ENCODE peak calls at places on chromosomes 16 and 17, in six cellular contexts. D is uterus, C is PC-3, H is body of pancreas, W is ovary, K is lower lobe of right lung. U is an unnamed sample. For H3K4me1 and H3K9me3, the result is how much of the 10 kb centered on the place peaks cover.

GRCh38 chr16:81929841-81930240 is 81.4 kb downstream of the SDR42E1 start:
- DNase-seq in D (no peak), C (no peak), H (no peak), W (no peak), K (no peak), U (no peak)

GRCh38 chr16:70647461-70648359 is 1.4 kb downstream of the IL34 start:
- DNase-seq in D (no peak), C (no peak), H (no peak), W (no peak), K (no peak), U (peak)

GRCh38 chr17:28684963-28685362 is 23.0 kb downstream of the SUPT6H start:
- DNase-seq in D (peak), C (peak), H (peak), W (peak), K (no peak), U (no peak)

GRCh38 chr17:45857977-45858708 is 13.5 kb downstream of the SPPL2C start:
- DNase-seq in D (no peak), C (peak), H (no peak), W (no peak), K (no peak), U (no peak)

GRCh38 chr17:44281570-44281969 is 13.6 kb upstream of the SLC4A1 start:
- DNase-seq in D (no peak), C (no peak), H (no peak), W (no peak), K (no peak), U (no peak)

GRCh38 chr17:83092186-83092585 is 12.8 kb downstream of the METRNL start:
- DNase-seq in D (no peak), C (no peak), H (no peak), W (no peak), K (no peak), U (no peak)

GRCh38 chr16:8565498-8565897 is 24.8 kb downstream of the TMEM114 start:
- DNase-seq in D (no peak), C (no peak), H (no peak), W (no peak), K (no peak), U (no peak)

GRCh38 chr17:54277868-54278267 is 455.1 kb downstream of the KIF2B start:
- DNase-seq in D (no peak), C (no peak), H (no peak), W (no peak), K (no peak), U (no peak)

GRCh38 chr17:40139566-40140058 is 725 bp upstream of the CASC3 start:
- DNase-seq in D (peak), C (no peak), H (peak), W (peak), K (no peak), U (no peak)

GRCh38 chr16:81544261-81544660 is 99.7 kb downstream of the CMIP start:
- DNase-seq in D (no peak), C (no peak), H (no peak), W (no peak), K (peak), U (no peak)

GRCh38 chr16:81493755-81494433 is 49.3 kb downstream of the CMIP start:
- DNase-seq in D (peak), C (peak), H (peak), W (no peak), K (no peak), U (no peak)

GRCh38 chr17:47703191-47703591 is 9.2 kb downstream of the TBKBP1 start:
- DNase-seq in D (no peak), C (no peak), H (no peak), W (peak), K (peak), U (no peak)

GRCh38 chr16:29644338-29644857 is 18.6 kb upstream of the SPN start:
- DNase-seq in D (no peak), C (no peak), H (no peak), W (no peak), K (no peak), U (no peak)

GRCh38 chr17:38982858-38983746 is 15.9 kb upstream of the FBXO47 start:
- DNase-seq in D (peak), C (peak), H (peak), W (no peak), K (no peak), U (no peak)

GRCh38 chr17:10071141-10071540 is 127.3 kb downstream of the GAS7 start:
- DNase-seq in D (no peak), C (no peak), H (no peak), W (no peak), K (no peak), U (no peak)

GRCh38 chr16:46620265-46621005 is 744 bp downstream of the SHCBP1 start:
- DNase-seq in D (no peak), C (peak), H (no peak), W (no peak), K (no peak), U (no peak)

GRCh38 chr16:52629296-52629695 is 82.4 kb upstream of the TOX3 start:
- DNase-seq in D (no peak), C (no peak), H (no peak), W (no peak), K (no peak), U (no peak)

GRCh38 chr17:41367426-41368075 is 2.1 kb downstream of the KRT33B start:
- DNase-seq in D (no peak), C (peak), H (no peak), W (no peak), K (no peak), U (no peak)

GRCh38 chr16:27344707-27345106 is 30.9 kb downstream of the IL4R start:
- DNase-seq in D (no peak), C (no peak), H (no peak), W (no peak), K (peak), U (no peak)

GRCh38 chr17:1894753-1895339 is 65.0 kb downstream of the RPA1 start:
- DNase-seq in D (no peak), C (peak), H (no peak), W (no peak), K (peak), U (no peak)

GRCh38 chr17:55441544-55441943 is 19.9 kb upstream of the MMD start:
- DNase-seq in D (no peak), C (no peak), H (no peak), W (no peak), K (no peak), U (no peak)

GRCh38 chr17:17789410-17789809 is 47.4 kb downstream of the SREBF1 start:
- DNase-seq in D (no peak), C (no peak), H (no peak), W (no peak), K (no peak), U (no peak)
- H3K4me1 ChIP-seq in D (under half), C (under half), H (half or more), W (under half), K (under half), U (under half)

GRCh38 chr17:82012482-82013295 is 10.0 kb downstream of the CENPX start:
- DNase-seq in D (no peak), C (no peak), H (no peak), W (no peak), K (peak), U (no peak)
- H3K27ac ChIP-seq in D (peak), C (no peak), H (no peak), W (no peak), K (peak), U (peak)

GRCh38 chr17:65833214-65833613 is 271.8 kb upstream of the AXIN2 start:
- DNase-seq in D (no peak), C (no peak), H (no peak), W (no peak), K (no peak), U (no peak)
- H3K9me3 ChIP-seq in D (under half), C (under half), H (under half), W (under half), K (under half), U (under half)

GRCh38 chr17:77493901-77494663 is 353.3 kb downstream of the SEC14L1 start:
- DNase-seq in D (peak), C (no peak), H (peak), W (peak), K (no peak), U (peak)

GRCh38 chr17:77492446-77493237 is 351.9 kb downstream of the SEC14L1 start:
- DNase-seq in D (peak), C (no peak), H (peak), W (peak), K (peak), U (no peak)

GRCh38 chr17:77491921-77492445 is 351.2 kb downstream of the SEC14L1 start:
- DNase-seq in D (peak), C (no peak), H (peak), W (peak), K (peak), U (no peak)

GRCh38 chr17:77494664-77495435 is 354.1 kb downstream of the SEC14L1 start:
- DNase-seq in D (peak), C (peak), H (peak), W (peak), K (peak), U (peak)

GRCh38 chr17:77493238-77493812 is 352.6 kb downstream of the SEC14L1 start:
- DNase-seq in D (peak), C (no peak), H (peak), W (peak), K (peak), U (no peak)
- H3K4me1 ChIP-seq in D (under half), C (under half), H (under half), W (under half), K (under half), U (under half)

DNA sequence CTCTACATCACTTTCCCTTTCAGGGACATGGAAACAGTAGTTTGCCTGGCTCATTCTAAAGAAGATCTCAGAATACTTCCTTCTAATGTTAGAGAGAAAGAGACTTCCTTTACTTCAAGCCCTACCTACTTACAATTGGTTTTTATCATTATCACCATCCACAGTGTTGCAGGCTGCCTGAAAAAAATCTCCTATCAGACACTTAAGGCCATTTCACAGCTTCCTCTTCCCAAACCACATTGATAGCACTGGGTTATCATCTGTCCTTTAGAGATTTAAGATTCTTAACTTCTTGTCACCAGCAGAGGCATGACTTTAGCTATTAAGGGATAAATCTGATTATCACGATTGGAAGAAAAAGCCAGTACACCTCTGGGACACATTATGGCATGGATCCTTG is 178.5 kb upstream of the TBX2 start:
- DNase-seq in D (no peak), C (no peak), H (no peak), W (no peak), K (no peak), U (no peak)
- H3K27ac ChIP-seq in D (no peak), C (no peak), H (no peak), W (no peak), K (no peak), U (no peak)

GRCh38 chr16:35687781-35688180 is 2228.4 kb downstream of the TP53TG3F start:
- DNase-seq in D (no peak), C (no peak), H (no peak), W (no peak), K (no peak), U (no peak)
- H3K9me3 ChIP-seq in D (under half), C (under half), H (under half), W (under half), K (under half), U (under half)

GRCh38 chr17:77105706-77106105 is 35.1 kb upstream of the SEC14L1 start:
- DNase-seq in D (no peak), C (no peak), H (no peak), W (no peak), K (no peak), U (no peak)

GRCh38 chr17:77109159-77110005 is 31.4 kb upstream of the SEC14L1 start:
- DNase-seq in D (no peak), C (no peak), H (no peak), W (no peak), K (no peak), U (no peak)

GRCh38 chr17:77110006-77110374 is 30.8 kb upstream of the SEC14L1 start:
- DNase-seq in D (peak), C (peak), H (no peak), W (no peak), K (no peak), U (no peak)

GRCh38 chr17:77107506-77108433 is 33.0 kb upstream of the SEC14L1 start:
- DNase-seq in D (peak), C (no peak), H (no peak), W (no peak), K (no peak), U (no peak)

GRCh38 chr17:77106874-77107358 is 33.9 kb upstream of the SEC14L1 start:
- DNase-seq in D (no peak), C (no peak), H (no peak), W (no peak), K (no peak), U (no peak)
- H3K4me1 ChIP-seq in D (under half), C (under half), H (under half), W (under half), K (under half), U (under half)